ENCODE peak calls at places on chromosomes 6 and 20, in eight cellular contexts. One of them, this sample, is unnamed.

GRCh38 chr6:83536034-83536646 is 23.8 kb downstream of the PRSS35 start:
- DNase-seq in HFFc6: peak; percentile 33
- DNase-seq in omental fat pad: peak; percentile 53
- DNase-seq in Calu3: peak; percentile 55
- DNase-seq in body of pancreas: peak; percentile 55
- DNase-seq in mammary epithelial cell: peak; percentile 30
- DNase-seq in AG04450: no peak
- DNase-seq in activated B cell treated with CpG ODN at 0.5 μM for 24 hours: no peak
- DNase-seq in this sample: peak; percentile 19

GRCh38 chr20:53671370-53671769 is 77.7 kb upstream of the ZNF217 start:
- DNase-seq in HFFc6: no peak
- DNase-seq in omental fat pad: no peak
- DNase-seq in Calu3: no peak
- DNase-seq in body of pancreas: no peak
- DNase-seq in mammary epithelial cell: no peak
- DNase-seq in AG04450: no peak
- DNase-seq in activated B cell treated with CpG ODN at 0.5 μM for 24 hours: no peak
- DNase-seq in this sample: no peak

GRCh38 chr20:397432-398237 is 10.5 kb upstream of the RBCK1 start:
- DNase-seq in HFFc6: no peak
- DNase-seq in omental fat pad: no peak
- DNase-seq in Calu3: no peak
- DNase-seq in body of pancreas: no peak
- DNase-seq in mammary epithelial cell: no peak
- DNase-seq in AG04450: no peak
- DNase-seq in activated B cell treated with CpG ODN at 0.5 μM for 24 hours: no peak
- DNase-seq in this sample: no peak

GRCh38 chr6:117615981-117616961 is 14.0 kb upstream of the GOPC start:
- DNase-seq in HFFc6: no peak
- DNase-seq in omental fat pad: no peak
- DNase-seq in Calu3: no peak
- DNase-seq in body of pancreas: no peak
- DNase-seq in mammary epithelial cell: no peak
- DNase-seq in AG04450: no peak
- DNase-seq in activated B cell treated with CpG ODN at 0.5 μM for 24 hours: no peak
- DNase-seq in this sample: no peak

GRCh38 chr6:119575721-119576120 is 226.2 kb upstream of the MAN1A1 start:
- DNase-seq in HFFc6: peak; percentile 87
- DNase-seq in omental fat pad: no peak
- DNase-seq in Calu3: no peak
- DNase-seq in body of pancreas: no peak
- DNase-seq in mammary epithelial cell: peak; percentile 93
- DNase-seq in AG04450: no peak
- DNase-seq in activated B cell treated with CpG ODN at 0.5 μM for 24 hours: no peak
- DNase-seq in this sample: no peak

GRCh38 chr6:157614026-157614484 is 209.0 kb upstream of the SNX9 start:
- DNase-seq in HFFc6: no peak
- DNase-seq in omental fat pad: no peak
- DNase-seq in Calu3: peak; percentile 17
- DNase-seq in body of pancreas: no peak
- DNase-seq in mammary epithelial cell: peak; percentile 13
- DNase-seq in AG04450: no peak
- DNase-seq in activated B cell treated with CpG ODN at 0.5 μM for 24 hours: no peak
- DNase-seq in this sample: no peak

GRCh38 chr6:7237653-7238190 is 75.3 kb downstream of the SSR1 start:
- DNase-seq in HFFc6: no peak
- DNase-seq in omental fat pad: no peak
- DNase-seq in Calu3: no peak
- DNase-seq in body of pancreas: no peak
- DNase-seq in mammary epithelial cell: no peak
- DNase-seq in AG04450: no peak
- DNase-seq in activated B cell treated with CpG ODN at 0.5 μM for 24 hours: no peak
- DNase-seq in this sample: no peak

GRCh38 chr20:63206878-63207277 is 9.1 kb downstream of the YTHDF1 start:
- DNase-seq in HFFc6: peak; percentile 49
- DNase-seq in omental fat pad: no peak
- DNase-seq in Calu3: no peak
- DNase-seq in body of pancreas: no peak
- DNase-seq in mammary epithelial cell: peak; percentile 64
- DNase-seq in AG04450: no peak
- DNase-seq in activated B cell treated with CpG ODN at 0.5 μM for 24 hours: no peak
- DNase-seq in this sample: no peak

GRCh38 chr6:111730835-111731234 is 125.2 kb upstream of the TRAF3IP2 start:
- DNase-seq in HFFc6: no peak
- DNase-seq in omental fat pad: no peak
- DNase-seq in Calu3: no peak
- DNase-seq in body of pancreas: no peak
- DNase-seq in mammary epithelial cell: no peak
- DNase-seq in AG04450: no peak
- DNase-seq in activated B cell treated with CpG ODN at 0.5 μM for 24 hours: no peak
- DNase-seq in this sample: no peak

GRCh38 chr6:111727041-111727440 is 121.4 kb upstream of the TRAF3IP2 start:
- DNase-seq in HFFc6: peak; percentile 68
- DNase-seq in omental fat pad: no peak
- DNase-seq in Calu3: no peak
- DNase-seq in body of pancreas: no peak
- DNase-seq in mammary epithelial cell: no peak
- DNase-seq in AG04450: no peak
- DNase-seq in activated B cell treated with CpG ODN at 0.5 μM for 24 hours: no peak
- DNase-seq in this sample: no peak

GRCh38 chr6:111724505-111724904 is 118.8 kb upstream of the TRAF3IP2 start:
- DNase-seq in HFFc6: no peak
- DNase-seq in omental fat pad: no peak
- DNase-seq in Calu3: no peak
- DNase-seq in body of pancreas: no peak
- DNase-seq in mammary epithelial cell: no peak
- DNase-seq in AG04450: no peak
- DNase-seq in activated B cell treated with CpG ODN at 0.5 μM for 24 hours: no peak
- DNase-seq in this sample: no peak

GRCh38 chr6:111725446-111726112 is 119.9 kb upstream of the TRAF3IP2 start:
- DNase-seq in HFFc6: peak; percentile 25
- DNase-seq in omental fat pad: no peak
- DNase-seq in Calu3: no peak
- DNase-seq in body of pancreas: no peak
- DNase-seq in mammary epithelial cell: no peak
- DNase-seq in AG04450: no peak
- DNase-seq in activated B cell treated with CpG ODN at 0.5 μM for 24 hours: no peak
- DNase-seq in this sample: no peak

GRCh38 chr6:111727798-111728197 is 122.1 kb upstream of the TRAF3IP2 start:
- DNase-seq in HFFc6: no peak
- DNase-seq in omental fat pad: no peak
- DNase-seq in Calu3: no peak
- DNase-seq in body of pancreas: no peak
- DNase-seq in mammary epithelial cell: no peak
- DNase-seq in AG04450: no peak
- DNase-seq in activated B cell treated with CpG ODN at 0.5 μM for 24 hours: no peak
- DNase-seq in this sample: no peak
- TF ChIP-seq CTCF in HFFc6: peak; percentile 68
- TF ChIP-seq CTCF in omental fat pad: no peak
- TF ChIP-seq CTCF in Calu3: peak; percentile 27
- TF ChIP-seq CTCF in body of pancreas: peak; percentile 10
- TF ChIP-seq CTCF in mammary epithelial cell: peak; percentile 47
- TF ChIP-seq CTCF in AG04450: peak; percentile 50
- TF ChIP-seq CTCF in activated B cell treated with CpG ODN at 0.5 μM for 24 hours: no peak
- TF ChIP-seq CTCF in this sample: peak; percentile 31

DNA sequence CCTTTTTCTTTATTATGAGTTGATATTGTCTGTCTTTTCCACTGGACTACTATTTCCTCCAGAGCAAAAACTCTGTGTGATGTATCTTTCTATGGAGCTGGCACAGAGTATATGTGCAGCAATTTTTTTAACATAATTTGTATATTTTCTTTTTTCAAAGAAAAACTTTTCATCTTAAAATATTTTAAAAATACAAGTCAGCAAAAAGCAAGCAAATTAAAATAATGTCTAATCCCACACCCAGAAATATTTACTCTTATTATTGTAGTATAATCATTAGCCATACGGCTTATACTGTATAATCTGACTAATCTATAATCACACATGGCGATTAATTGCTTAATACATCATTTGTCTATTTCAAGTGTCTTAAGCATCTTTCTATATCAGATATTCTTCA is 49.7 kb upstream of the BTN3A2 start:
- DNase-seq in HFFc6: no peak
- DNase-seq in omental fat pad: no peak
- DNase-seq in Calu3: no peak
- DNase-seq in body of pancreas: no peak
- DNase-seq in mammary epithelial cell: no peak
- DNase-seq in AG04450: no peak
- DNase-seq in activated B cell treated with CpG ODN at 0.5 μM for 24 hours: no peak
- DNase-seq in this sample: no peak
- TF ChIP-seq CTCF in HFFc6: no peak
- TF ChIP-seq CTCF in omental fat pad: no peak
- TF ChIP-seq CTCF in Calu3: no peak
- TF ChIP-seq CTCF in body of pancreas: no peak
- TF ChIP-seq CTCF in mammary epithelial cell: no peak
- TF ChIP-seq CTCF in AG04450: no peak
- TF ChIP-seq CTCF in activated B cell treated with CpG ODN at 0.5 μM for 24 hours: no peak
- TF ChIP-seq CTCF in this sample: no peak

GRCh38 chr20:10316582-10316981 is 98.0 kb downstream of the SNAP25 start:
- DNase-seq in HFFc6: no peak
- DNase-seq in omental fat pad: no peak
- DNase-seq in Calu3: peak; percentile 3
- DNase-seq in body of pancreas: no peak
- DNase-seq in mammary epithelial cell: no peak
- DNase-seq in AG04450: no peak
- DNase-seq in activated B cell treated with CpG ODN at 0.5 μM for 24 hours: no peak
- DNase-seq in this sample: no peak
- TF ChIP-seq CTCF in HFFc6: peak; percentile 69
- TF ChIP-seq CTCF in omental fat pad: no peak
- TF ChIP-seq CTCF in Calu3: no peak
- TF ChIP-seq CTCF in body of pancreas: no peak
- TF ChIP-seq CTCF in mammary epithelial cell: peak; percentile 22
- TF ChIP-seq CTCF in AG04450: peak; percentile 6
- TF ChIP-seq CTCF in activated B cell treated with CpG ODN at 0.5 μM for 24 hours: no peak
- TF ChIP-seq CTCF in this sample: peak; percentile 8

GRCh38 chr20:48682529-48683385 is 145.0 kb downstream of the PREX1 start:
- DNase-seq in HFFc6: peak; percentile 82
- DNase-seq in omental fat pad: no peak
- DNase-seq in Calu3: peak; percentile 84
- DNase-seq in body of pancreas: peak; percentile 92
- DNase-seq in mammary epithelial cell: peak; percentile 32
- DNase-seq in AG04450: peak; percentile 93
- DNase-seq in activated B cell treated with CpG ODN at 0.5 μM for 24 hours: no peak
- DNase-seq in this sample: peak; percentile 47
- TF ChIP-seq CTCF in HFFc6: no peak
- TF ChIP-seq CTCF in omental fat pad: no peak
- TF ChIP-seq CTCF in Calu3: no peak
- TF ChIP-seq CTCF in body of pancreas: no peak
- TF ChIP-seq CTCF in mammary epithelial cell: no peak
- TF ChIP-seq CTCF in AG04450: no peak
- TF ChIP-seq CTCF in activated B cell treated with CpG ODN at 0.5 μM for 24 hours: no peak
- TF ChIP-seq CTCF in this sample: no peak

GRCh38 chr6:106805771-106806170 is 168.8 kb downstream of the CD24 start:
- DNase-seq in HFFc6: no peak
- DNase-seq in omental fat pad: no peak
- DNase-seq in Calu3: no peak
- DNase-seq in body of pancreas: no peak
- DNase-seq in mammary epithelial cell: no peak
- DNase-seq in AG04450: no peak
- DNase-seq in activated B cell treated with CpG ODN at 0.5 μM for 24 hours: no peak
- DNase-seq in this sample: no peak

GRCh38 chr6:106808758-106809157 is 165.8 kb downstream of the CD24 start:
- DNase-seq in HFFc6: no peak
- DNase-seq in omental fat pad: no peak
- DNase-seq in Calu3: no peak
- DNase-seq in body of pancreas: no peak
- DNase-seq in mammary epithelial cell: no peak
- DNase-seq in AG04450: no peak
- DNase-seq in activated B cell treated with CpG ODN at 0.5 μM for 24 hours: no peak
- DNase-seq in this sample: no peak

GRCh38 chr6:106811088-106811686 is 163.3 kb downstream of the CD24 start:
- DNase-seq in HFFc6: no peak
- DNase-seq in omental fat pad: no peak
- DNase-seq in Calu3: no peak
- DNase-seq in body of pancreas: no peak
- DNase-seq in mammary epithelial cell: no peak
- DNase-seq in AG04450: no peak
- DNase-seq in activated B cell treated with CpG ODN at 0.5 μM for 24 hours: no peak
- DNase-seq in this sample: no peak

GRCh38 chr6:106805017-106805335 is 169.6 kb downstream of the CD24 start:
- DNase-seq in HFFc6: no peak
- DNase-seq in omental fat pad: no peak
- DNase-seq in Calu3: no peak
- DNase-seq in body of pancreas: no peak
- DNase-seq in mammary epithelial cell: no peak
- DNase-seq in AG04450: no peak
- DNase-seq in activated B cell treated with CpG ODN at 0.5 μM for 24 hours: no peak
- DNase-seq in this sample: no peak

DNA sequence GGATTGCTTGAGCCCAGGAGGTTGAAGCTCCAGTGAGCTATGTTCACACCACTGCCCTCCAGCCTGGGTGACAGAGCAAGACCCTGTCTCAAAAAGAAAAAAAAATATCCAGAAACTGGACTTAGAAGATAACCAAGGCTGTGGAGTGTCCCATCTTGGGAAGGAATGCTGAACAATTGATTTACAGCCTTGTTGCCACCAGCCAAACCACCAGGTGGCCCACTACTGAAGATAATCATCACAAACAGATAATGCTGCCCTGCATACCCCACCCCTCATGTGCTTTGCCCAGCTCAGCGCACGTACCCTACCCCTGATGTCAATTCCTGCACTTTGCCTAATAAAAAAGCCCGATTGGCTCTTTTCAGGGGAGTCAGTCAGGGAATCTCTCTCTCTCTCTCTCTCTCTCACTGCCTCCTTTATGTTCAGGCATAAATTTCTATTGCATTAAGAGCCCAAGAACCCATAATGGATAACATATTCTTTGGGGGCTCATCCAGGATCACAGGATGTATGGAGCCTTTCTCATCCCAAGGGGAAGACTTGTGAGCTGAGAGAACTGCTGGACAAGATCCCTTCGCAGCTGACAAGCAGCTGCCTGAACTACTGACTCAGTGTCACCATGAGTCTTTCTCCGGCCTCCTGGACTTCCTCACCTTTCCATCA is 166.4 kb downstream of the CD24 start:
- DNase-seq in HFFc6: no peak
- DNase-seq in omental fat pad: no peak
- DNase-seq in Calu3: no peak
- DNase-seq in body of pancreas: no peak
- DNase-seq in mammary epithelial cell: no peak
- DNase-seq in AG04450: no peak
- DNase-seq in activated B cell treated with CpG ODN at 0.5 μM for 24 hours: no peak
- DNase-seq in this sample: no peak
- TF ChIP-seq CTCF in HFFc6: peak; percentile 34
- TF ChIP-seq CTCF in omental fat pad: no peak
- TF ChIP-seq CTCF in Calu3: no peak
- TF ChIP-seq CTCF in body of pancreas: no peak
- TF ChIP-seq CTCF in mammary epithelial cell: no peak
- TF ChIP-seq CTCF in AG04450: no peak
- TF ChIP-seq CTCF in activated B cell treated with CpG ODN at 0.5 μM for 24 hours: no peak
- TF ChIP-seq CTCF in this sample: no peak

DNA sequence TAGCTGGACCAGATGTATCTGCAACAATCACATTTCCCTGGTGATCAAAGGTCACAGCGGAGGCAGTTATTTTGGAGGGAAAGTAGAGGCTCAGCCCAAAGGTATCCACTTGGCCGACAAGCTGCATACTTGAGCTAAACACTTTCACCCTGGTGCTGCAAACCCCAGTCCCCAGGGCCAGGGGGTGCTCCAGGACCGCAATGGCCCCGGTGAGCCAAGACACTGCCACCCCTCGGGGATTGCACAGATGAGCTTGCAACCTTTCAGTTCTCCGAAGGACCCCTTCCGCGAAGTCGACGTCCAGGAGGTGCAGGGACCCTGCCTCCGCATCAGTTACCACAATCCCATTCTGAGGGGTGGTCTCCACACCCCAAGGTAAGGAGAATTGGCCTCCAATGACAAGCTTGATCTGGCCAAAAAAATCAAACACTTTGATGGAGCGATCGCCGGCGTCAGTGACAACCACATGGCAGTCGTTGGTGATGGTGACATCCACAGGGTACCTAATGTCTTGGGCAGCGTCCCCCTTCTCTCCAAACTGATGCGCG is 823 bp downstream of the NHLRC1 start:
- DNase-seq in HFFc6: no peak
- DNase-seq in omental fat pad: no peak
- DNase-seq in Calu3: no peak
- DNase-seq in body of pancreas: peak; percentile 13
- DNase-seq in mammary epithelial cell: no peak
- DNase-seq in AG04450: no peak
- DNase-seq in activated B cell treated with CpG ODN at 0.5 μM for 24 hours: peak; percentile 19
- DNase-seq in this sample: no peak
- TF ChIP-seq CTCF in HFFc6: no peak
- TF ChIP-seq CTCF in omental fat pad: no peak
- TF ChIP-seq CTCF in Calu3: no peak
- TF ChIP-seq CTCF in body of pancreas: no peak
- TF ChIP-seq CTCF in mammary epithelial cell: no peak
- TF ChIP-seq CTCF in AG04450: no peak
- TF ChIP-seq CTCF in activated B cell treated with CpG ODN at 0.5 μM for 24 hours: no peak
- TF ChIP-seq CTCF in this sample: no peak

This sample was measured in progenitor cell of endocrine pancreas.